ENCODE peak calls at places on chromosome 6, in six cellular contexts. R, H, Y, T, C and F are unnamed samples.

GRCh38 chr6:35310265-35310831 is 12.7 kb downstream of the DEF6 start:
- DNase-seq in R (no peak), H (peak; percentile 35), Y (no peak), T (no peak), C (no peak), F (no peak)

GRCh38 chr6:107443066-107443903 is 16.1 kb downstream of the PDSS2 start:
- DNase-seq in R (no peak), H (no peak), Y (no peak), T (no peak), C (peak; percentile 29), F (no peak)

GRCh38 chr6:44247338-44248302 is 719 bp downstream of the HSP90AB1 start:
- DNase-seq in R (peak; percentile 59), H (peak; percentile 93), Y (no peak), T (peak; percentile 79), C (peak; percentile 66), F (no peak)

GRCh38 chr6:158303210-158303731 is 9.0 kb upstream of the TULP4 start:
- DNase-seq in R (no peak), H (no peak), Y (no peak), T (no peak), C (no peak), F (no peak)

GRCh38 chr6:75386050-75386770 is 101.6 kb upstream of the TMEM30A start:
- DNase-seq in R (peak; percentile 80), H (no peak), Y (no peak), T (no peak), C (no peak), F (no peak)

GRCh38 chr6:143397229-143398222 is 53.0 kb downstream of the ADAT2 start:
- DNase-seq in R (peak; percentile 93), H (peak; percentile 1), Y (no peak), T (no peak), C (peak; percentile 49), F (no peak)

GRCh38 chr6:6008648-6009421 is 2.1 kb upstream of the NRN1 start:
- DNase-seq in R (peak; percentile 90), H (peak; percentile 70), Y (peak; percentile 74), T (peak; percentile 81), C (peak; percentile 86), F (peak; percentile 80)

GRCh38 chr6:44059359-44060342 is 67.6 kb downstream of the MRPL14 start:
- DNase-seq in R (peak; percentile 78), H (no peak), Y (no peak), T (no peak), C (peak; percentile 48), F (no peak)

GRCh38 chr6:151339369-151339768 is 52.0 kb downstream of the ZBTB2 start:
- DNase-seq in R (no peak), H (no peak), Y (no peak), T (no peak), C (no peak), F (no peak)

GRCh38 chr6:70163795-70164194 is 139.1 kb downstream of the COL9A1 start:
- DNase-seq in R (no peak), H (no peak), Y (no peak), T (no peak), C (no peak), F (no peak)

GRCh38 chr6:168851460-168852103 is 402.1 kb downstream of the THBS2 start:
- DNase-seq in R (peak; percentile 8), H (no peak), Y (no peak), T (no peak), C (no peak), F (no peak)

GRCh38 chr6:156803353-156803752 is 26.2 kb downstream of the ARID1B start:
- DNase-seq in R (no peak), H (no peak), Y (no peak), T (no peak), C (no peak), F (no peak)

GRCh38 chr6:52686878-52687699 is 16.2 kb downstream of the TMEM14A start:
- DNase-seq in R (peak; percentile 8), H (no peak), Y (no peak), T (no peak), C (no peak), F (no peak)

GRCh38 chr6:108518714-108519576 is 41.8 kb upstream of the FOXO3 start:
- DNase-seq in R (peak; percentile 23), H (peak; percentile 26), Y (no peak), T (peak; percentile 33), C (peak; percentile 13), F (peak; percentile 5)

GRCh38 chr6:160088069-160088773 is 33.4 kb upstream of the SLC22A1 start:
- DNase-seq in R (peak; percentile 94), H (no peak), Y (no peak), T (no peak), C (peak; percentile 44), F (peak; percentile 46)

GRCh38 chr6:101110814-101111213 is 229.7 kb upstream of the ASCC3 start:
- DNase-seq in R (peak; percentile 18), H (no peak), Y (no peak), T (no peak), C (no peak), F (no peak)

GRCh38 chr6:37674161-37674560 is 23.5 kb downstream of the MDGA1 start:
- DNase-seq in R (no peak), H (no peak), Y (peak; percentile 35), T (no peak), C (no peak), F (peak; percentile 84)

GRCh38 chr6:27532820-27533538 is 60.1 kb upstream of the ZNF184 start:
- DNase-seq in R (peak; percentile 59), H (no peak), Y (no peak), T (no peak), C (no peak), F (no peak)

GRCh38 chr6:14147891-14148290 is 30.3 kb downstream of the CD83 start:
- DNase-seq in R (no peak), H (no peak), Y (peak; percentile 44), T (no peak), C (no peak), F (no peak)